ENCODE peak calls at places on chromosomes 12 and 14, in seven cellular contexts. V, Q, E, G, D, Y and L are unnamed samples.

GRCh38 chr14:106442857-106443256 is 916.5 kb downstream of the TMEM121 start:
- DNase-seq in Q (no peak), Y (no peak), G (no peak), D (no peak), E (no peak), V (no peak), L (no peak)

GRCh38 chr14:104657563-104658324 is 31.7 kb upstream of the INF2 start:
- DNase-seq in D (no peak), G (no peak), Y (peak; percentile 24), E (peak; percentile 27), Q (no peak), V (no peak), L (no peak)

GRCh38 chr14:55373784-55374725 is 37.6 kb downstream of the ATG14 start:
- DNase-seq in Y (no peak), D (no peak), G (peak; percentile 20), E (no peak), Q (peak; percentile 64), V (peak; percentile 77), L (no peak)

GRCh38 chr14:49362916-49363315 is 223.3 kb downstream of the RPS29 start:
- DNase-seq in Y (no peak), Q (no peak), V (no peak), E (no peak), G (no peak), D (no peak), L (no peak)

GRCh38 chr12:21773263-21773741 is 1.2 kb downstream of the KCNJ8 start:
- DNase-seq in G (no peak), V (peak; percentile 4), Y (no peak), E (peak; percentile 75), D (peak; percentile 4), Q (no peak), L (peak; percentile 80)

GRCh38 chr14:52827426-52827825 is 36.0 kb upstream of the GNPNAT1 start:
- DNase-seq in Y (no peak), V (no peak), Q (no peak), E (no peak), G (no peak), D (no peak), L (no peak)

GRCh38 chr14:44912041-44912869 is 49.5 kb downstream of the KLHL28 start:
- DNase-seq in G (no peak), Q (no peak), V (no peak), D (no peak), Y (no peak), E (peak; percentile 43), L (no peak)

GRCh38 chr14:100975668-100976067 is 72.1 kb upstream of the RTL1 start:
- DNase-seq in E (no peak), V (peak; percentile 35), Q (peak; percentile 23), G (no peak), Y (peak; percentile 25), D (no peak), L (no peak)

GRCh38 chr12:91289072-91289471 is 106.5 kb upstream of the DCN start:
- DNase-seq in Q (no peak), V (no peak), E (no peak), G (no peak), Y (no peak), D (no peak), L (no peak)

GRCh38 chr14:32022938-32023466 is 54.1 kb upstream of the ARHGAP5 start:
- DNase-seq in Y (no peak), D (no peak), V (peak; percentile 12), E (no peak), Q (no peak), G (no peak), L (no peak)

GRCh38 chr12:6635375-6635855 is 344 bp downstream of the LPAR5 start:
- DNase-seq in Q (no peak), Y (no peak), G (no peak), D (no peak), E (no peak), V (no peak), L (no peak)

GRCh38 chr14:37844614-37845013 is 249.2 kb downstream of the TTC6 start:
- DNase-seq in Y (no peak), G (no peak), Q (no peak), V (no peak), D (no peak), E (no peak), L (no peak)

GRCh38 chr12:104877107-104877705 is 80.9 kb downstream of the SLC41A2 start:
- DNase-seq in E (peak; percentile 51), V (peak; percentile 30), Q (peak; percentile 23), Y (peak; percentile 6), D (peak; percentile 49), G (no peak), L (peak; percentile 52)

GRCh38 chr12:30500532-30500931 is 195.1 kb downstream of the IPO8 start:
- DNase-seq in D (no peak), G (no peak), Q (no peak), E (no peak), V (no peak), Y (no peak), L (no peak)

GRCh38 chr12:97465012-97465345 is 2.4 kb downstream of the RMST start:
- DNase-seq in Q (no peak), Y (no peak), E (no peak), G (no peak), V (no peak), D (no peak), L (no peak)

GRCh38 chr14:68292467-68293334 is 473.1 kb downstream of the RAD51B start:
- DNase-seq in V (no peak), E (no peak), Q (no peak), G (no peak), Y (no peak), D (no peak), L (no peak)

GRCh38 chr12:24911284-24911791 is 37.6 kb downstream of the BCAT1 start:
- DNase-seq in D (peak; percentile 86), Y (peak; percentile 42), E (no peak), Q (peak; percentile 9), V (no peak), G (no peak), L (no peak)

GRCh38 chr12:52003016-52003550 is 3.7 kb upstream of the TAMALIN start:
- DNase-seq in D (no peak), Q (no peak), V (no peak), E (no peak), G (no peak), Y (no peak), L (no peak)

GRCh38 chr14:100577321-100577985 is 9.8 kb downstream of the BEGAIN start:
- DNase-seq in Y (no peak), G (no peak), V (no peak), E (peak; percentile 38), Q (no peak), D (no peak), L (peak; percentile 63)

GRCh38 chr14:58749066-58749669 is 111.4 kb downstream of the DACT1 start:
- DNase-seq in Q (peak; percentile 93), E (no peak), V (peak; percentile 74), G (no peak), Y (peak; percentile 92), D (peak; percentile 90), L (peak; percentile 65)

GRCh38 chr12:19273482-19274330 is 144.2 kb downstream of the PLEKHA5 start:
- DNase-seq in V (peak; percentile 91), E (peak; percentile 81), G (peak; percentile 34), D (peak; percentile 97), Y (peak; percentile 89), Q (peak; percentile 97), L (peak; percentile 74)

GRCh38 chr12:56488041-56488955 is at the start of gene GLS2:
- DNase-seq in E (peak; percentile 81), V (peak; percentile 84), D (peak; percentile 70), G (peak; percentile 60), Q (no peak), Y (peak; percentile 80), L (peak; percentile 83)

GRCh38 chr12:107282628-107283027 is 189.3 kb upstream of the CRY1 start:
- DNase-seq in E (no peak), V (peak; percentile 62), Y (no peak), Q (peak; percentile 39), D (no peak), G (no peak), L (no peak)

GRCh38 chr14:69288001-69288771 is 28.2 kb downstream of the GALNT16 start:
- DNase-seq in E (peak; percentile 60), G (no peak), Q (peak; percentile 20), Y (no peak), V (no peak), D (peak; percentile 92), L (peak; percentile 40)

GRCh38 chr12:78181544-78182162 is 351.0 kb downstream of the NAV3 start:
- DNase-seq in V (peak; percentile 41), Y (no peak), Q (no peak), E (no peak), D (peak; percentile 26), G (no peak), L (no peak)

GRCh38 chr14:51869426-51870113 is 9.2 kb downstream of the GNG2 start:
- DNase-seq in V (no peak), Q (no peak), G (no peak), Y (no peak), E (no peak), D (no peak), L (no peak)

GRCh38 chr14:68736519-68736918 is 56.3 kb downstream of the ZFP36L1 start:
- DNase-seq in E (no peak), D (no peak), G (no peak), V (no peak), Q (no peak), Y (no peak), L (peak; percentile 16)

GRCh38 chr14:49553892-49554291 is 32.3 kb downstream of the RPS29 start:
- DNase-seq in Y (no peak), D (no peak), Q (no peak), V (no peak), G (no peak), E (no peak), L (no peak)

GRCh38 chr12:64894827-64895475 is 70.5 kb downstream of the TBC1D30 start:
- DNase-seq in V (peak; percentile 68), E (no peak), Q (peak; percentile 57), D (peak; percentile 26), G (no peak), Y (no peak), L (no peak)

GRCh38 chr12:32705783-32706182 is 26.7 kb downstream of the DNM1L start:
- DNase-seq in E (no peak), Y (no peak), D (no peak), V (no peak), G (no peak), Q (no peak), L (no peak)

GRCh38 chr14:92663049-92663448 is 85.4 kb downstream of the LGMN start:
- DNase-seq in Y (no peak), D (peak; percentile 26), E (no peak), V (no peak), Q (no peak), G (no peak), L (no peak)

GRCh38 chr14:80313806-80314205 is 102.5 kb upstream of the DIO2 start:
- DNase-seq in Y (no peak), V (no peak), G (no peak), D (peak; percentile 70), Q (no peak), E (no peak), L (no peak)

GRCh38 chr14:80629606-80630005 is 311.9 kb downstream of the CEP128 start:
- DNase-seq in Y (no peak), G (no peak), D (peak; percentile 46), V (no peak), Q (no peak), E (no peak), L (no peak)

GRCh38 chr14:81829447-81829846 is 295.8 kb upstream of the SEL1L start:
- DNase-seq in D (no peak), V (no peak), Q (no peak), E (no peak), Y (no peak), G (peak; percentile 8), L (no peak)

GRCh38 chr12:6925543-6926279 is 2.0 kb upstream of the ATN1 start:
- DNase-seq in E (peak; percentile 81), Q (peak; percentile 91), Y (peak; percentile 74), D (peak; percentile 94), G (no peak), V (peak; percentile 87), L (peak; percentile 92)

GRCh38 chr14:51774209-51774608 is 86.2 kb upstream of the GNG2 start:
- DNase-seq in E (no peak), G (no peak), Q (no peak), D (no peak), Y (no peak), V (no peak), L (no peak)

GRCh38 chr14:22539831-22540230 is 49.2 kb downstream of the DAD1 start:
- DNase-seq in Y (no peak), Q (no peak), G (no peak), D (no peak), E (no peak), V (no peak), L (no peak)

GRCh38 chr12:95204141-95204866 is 13.0 kb downstream of the FGD6 start:
- DNase-seq in Q (peak; percentile 99), Y (peak; percentile 72), V (peak; percentile 99), G (no peak), D (peak; percentile 84), E (no peak), L (no peak)